ENCODE peak calls at places on chromosomes 3 and 15, in four cellular contexts. One of them, this sample, is unnamed. For H3K4me1, the result is how much of the 10 kb centered on the place peaks cover.

GRCh38 chr3:138186803-138187295 is 252 bp upstream of the ARMC8 start:
- DNase-seq in lung: peak
- DNase-seq in effector memory CD4-positive, alpha-beta T cell: peak
- DNase-seq in neuronal stem cell: no peak
- DNase-seq in this sample: peak

GRCh38 chr3:39147711-39148115 is 5.7 kb downstream of the CSRNP1 start:
- DNase-seq in lung: no peak
- DNase-seq in effector memory CD4-positive, alpha-beta T cell: no peak
- DNase-seq in neuronal stem cell: no peak
- DNase-seq in this sample: peak

GRCh38 chr3:15982667-15983145 is 184.9 kb upstream of the ANKRD28 start:
- DNase-seq in lung: no peak
- DNase-seq in effector memory CD4-positive, alpha-beta T cell: no peak
- DNase-seq in neuronal stem cell: peak
- DNase-seq in this sample: peak

GRCh38 chr15:67097893-67098740 is 32.7 kb downstream of the SMAD3 start:
- DNase-seq in lung: no peak
- DNase-seq in effector memory CD4-positive, alpha-beta T cell: no peak
- DNase-seq in neuronal stem cell: no peak
- DNase-seq in this sample: no peak

GRCh38 chr3:186105543-186105942 is 3.3 kb downstream of the ETV5 start:
- DNase-seq in lung: no peak
- DNase-seq in effector memory CD4-positive, alpha-beta T cell: no peak
- DNase-seq in neuronal stem cell: no peak
- DNase-seq in this sample: no peak

GRCh38 chr3:16884084-16884747 is 539 bp upstream of the PLCL2 start:
- DNase-seq in lung: no peak
- DNase-seq in effector memory CD4-positive, alpha-beta T cell: peak
- DNase-seq in neuronal stem cell: peak
- DNase-seq in this sample: no peak

GRCh38 chr3:63976166-63976861 is 47.0 kb downstream of the PSMD6 start:
- DNase-seq in lung: no peak
- DNase-seq in effector memory CD4-positive, alpha-beta T cell: no peak
- DNase-seq in neuronal stem cell: no peak
- DNase-seq in this sample: no peak

GRCh38 chr15:38699633-38700230 is 135.1 kb upstream of the RASGRP1 start:
- DNase-seq in lung: peak
- DNase-seq in effector memory CD4-positive, alpha-beta T cell: peak
- DNase-seq in neuronal stem cell: peak
- DNase-seq in this sample: peak

GRCh38 chr3:86867990-86868389 is 123.0 kb downstream of the VGLL3 start:
- DNase-seq in lung: no peak
- DNase-seq in effector memory CD4-positive, alpha-beta T cell: no peak
- DNase-seq in neuronal stem cell: no peak
- DNase-seq in this sample: peak

GRCh38 chr15:34436956-34437442 is 609 bp downstream of the GOLGA8A start:
- DNase-seq in lung: no peak
- DNase-seq in effector memory CD4-positive, alpha-beta T cell: peak
- DNase-seq in neuronal stem cell: peak
- DNase-seq in this sample: peak

GRCh38 chr3:73719413-73719831 is 94.7 kb upstream of the PDZRN3 start:
- DNase-seq in lung: no peak
- DNase-seq in effector memory CD4-positive, alpha-beta T cell: no peak
- DNase-seq in neuronal stem cell: no peak
- DNase-seq in this sample: no peak

GRCh38 chr3:53045784-53046170 is at the start of gene SFMBT1:
- DNase-seq in lung: peak
- DNase-seq in effector memory CD4-positive, alpha-beta T cell: peak
- DNase-seq in neuronal stem cell: peak
- DNase-seq in this sample: peak

GRCh38 chr3:190617185-190617584 is 103.3 kb downstream of the IL1RAP start:
- DNase-seq in lung: peak
- DNase-seq in effector memory CD4-positive, alpha-beta T cell: no peak
- DNase-seq in neuronal stem cell: peak
- DNase-seq in this sample: no peak

GRCh38 chr15:40386480-40386879 is 4.0 kb downstream of the KNSTRN start:
- DNase-seq in lung: no peak
- DNase-seq in effector memory CD4-positive, alpha-beta T cell: no peak
- DNase-seq in neuronal stem cell: no peak
- DNase-seq in this sample: no peak
- H3K4me3 ChIP-seq in lung: no peak
- H3K4me3 ChIP-seq in effector memory CD4-positive, alpha-beta T cell: no peak
- H3K4me3 ChIP-seq in neuronal stem cell: no peak
- H3K4me3 ChIP-seq in this sample: no peak

DNA sequence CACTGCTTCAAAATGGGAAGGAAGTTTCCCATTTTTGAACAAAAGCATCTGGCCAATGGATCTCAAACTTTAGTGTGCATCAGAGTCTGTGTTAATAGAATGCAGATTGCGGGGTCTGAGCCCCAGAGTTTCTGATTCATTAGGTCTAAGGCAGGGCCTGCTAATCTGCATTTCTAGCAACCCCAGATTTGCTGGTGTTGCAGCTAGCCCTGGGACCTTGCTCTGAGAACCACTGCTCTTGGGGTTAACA is 30.7 kb upstream of the USP3 start:
- DNase-seq in lung: no peak
- DNase-seq in effector memory CD4-positive, alpha-beta T cell: no peak
- DNase-seq in neuronal stem cell: no peak
- DNase-seq in this sample: no peak
- H3K27ac ChIP-seq in lung: peak
- H3K27ac ChIP-seq in effector memory CD4-positive, alpha-beta T cell: peak
- H3K27ac ChIP-seq in neuronal stem cell: no peak
- H3K27ac ChIP-seq in this sample: no peak

GRCh38 chr15:88717342-88718017 is 78.7 kb downstream of the ISG20 start:
- DNase-seq in lung: no peak
- DNase-seq in effector memory CD4-positive, alpha-beta T cell: no peak
- DNase-seq in neuronal stem cell: no peak
- DNase-seq in this sample: no peak
- H3K4me1 ChIP-seq in lung: under half
- H3K4me1 ChIP-seq in effector memory CD4-positive, alpha-beta T cell: under half
- H3K4me1 ChIP-seq in neuronal stem cell: under half
- H3K4me1 ChIP-seq in this sample: under half

DNA sequence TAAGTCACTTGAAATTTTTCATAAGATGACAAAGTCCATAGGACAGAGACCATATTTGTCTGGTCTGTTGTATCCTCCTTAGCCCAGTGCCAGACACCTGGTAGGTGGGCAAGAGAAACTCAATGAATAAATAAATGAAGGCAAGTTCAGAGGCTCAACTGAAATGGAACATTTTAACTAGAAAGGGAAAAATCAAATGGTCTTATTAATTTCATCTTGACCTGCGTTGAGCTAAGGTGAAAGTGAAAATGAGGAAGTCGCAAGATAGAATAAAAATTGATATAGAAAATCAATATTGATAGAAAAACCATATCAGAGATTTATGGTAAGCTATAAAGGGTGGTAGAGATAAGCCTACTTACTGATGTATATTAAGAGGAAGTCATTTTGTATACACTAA is 3.0 kb downstream of the NFKBIZ start:
- DNase-seq in lung: no peak
- DNase-seq in effector memory CD4-positive, alpha-beta T cell: no peak
- DNase-seq in neuronal stem cell: no peak
- DNase-seq in this sample: no peak
- H3K4me3 ChIP-seq in lung: no peak
- H3K4me3 ChIP-seq in effector memory CD4-positive, alpha-beta T cell: peak
- H3K4me3 ChIP-seq in neuronal stem cell: no peak
- H3K4me3 ChIP-seq in this sample: no peak

GRCh38 chr15:75152382-75153079 is 49.2 kb upstream of the C15orf39 start:
- DNase-seq in lung: no peak
- DNase-seq in effector memory CD4-positive, alpha-beta T cell: no peak
- DNase-seq in neuronal stem cell: no peak
- DNase-seq in this sample: no peak

GRCh38 chr15:75148293-75148692 is 53.4 kb upstream of the C15orf39 start:
- DNase-seq in lung: no peak
- DNase-seq in effector memory CD4-positive, alpha-beta T cell: no peak
- DNase-seq in neuronal stem cell: no peak
- DNase-seq in this sample: no peak

GRCh38 chr15:75153084-75153483 is 48.6 kb upstream of the C15orf39 start:
- DNase-seq in lung: peak
- DNase-seq in effector memory CD4-positive, alpha-beta T cell: no peak
- DNase-seq in neuronal stem cell: no peak
- DNase-seq in this sample: peak

GRCh38 chr15:75151214-75152128 is 50.2 kb upstream of the C15orf39 start:
- DNase-seq in lung: no peak
- DNase-seq in effector memory CD4-positive, alpha-beta T cell: no peak
- DNase-seq in neuronal stem cell: no peak
- DNase-seq in this sample: peak

GRCh38 chr15:75149911-75150709 is 51.6 kb upstream of the C15orf39 start:
- DNase-seq in lung: no peak
- DNase-seq in effector memory CD4-positive, alpha-beta T cell: no peak
- DNase-seq in neuronal stem cell: no peak
- DNase-seq in this sample: peak
- H3K27ac ChIP-seq in lung: no peak
- H3K27ac ChIP-seq in effector memory CD4-positive, alpha-beta T cell: no peak
- H3K27ac ChIP-seq in neuronal stem cell: no peak
- H3K27ac ChIP-seq in this sample: no peak

DNA sequence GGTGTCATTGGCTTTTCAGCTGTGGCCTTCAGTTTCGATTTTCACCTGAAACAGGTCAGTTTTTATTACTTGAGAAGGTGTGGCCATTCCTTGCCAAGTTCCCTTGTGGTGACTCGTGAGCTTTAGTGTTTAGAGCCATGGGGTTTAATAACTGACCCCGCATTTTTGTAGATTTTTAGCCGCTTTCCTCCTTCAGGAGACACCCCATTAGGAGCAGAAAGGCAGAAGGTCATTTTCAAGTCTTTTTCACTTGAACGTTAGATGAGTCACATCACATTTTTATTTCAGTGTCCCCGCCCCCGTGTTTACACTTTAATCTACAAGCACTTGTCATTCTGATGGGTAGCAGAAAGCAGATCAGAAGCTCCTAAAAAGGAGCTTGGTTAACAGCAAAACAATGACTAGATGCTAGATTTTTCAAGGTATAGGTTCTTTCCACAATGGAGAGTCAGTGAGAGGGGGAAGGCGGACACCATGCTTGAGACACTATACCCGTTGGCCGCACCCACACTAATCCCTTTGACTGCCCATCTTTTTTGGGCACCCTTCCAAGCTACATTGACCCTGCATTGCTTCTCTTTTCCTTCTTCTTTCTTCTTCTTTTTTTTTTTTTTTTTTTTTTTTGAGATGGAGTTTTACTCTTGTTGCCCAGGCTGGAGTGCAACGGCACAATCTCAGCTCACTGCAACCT is 132.7 kb downstream of the GHSR start:
- DNase-seq in lung: peak
- DNase-seq in effector memory CD4-positive, alpha-beta T cell: no peak
- DNase-seq in neuronal stem cell: no peak
- DNase-seq in this sample: no peak
- H3K4me1 ChIP-seq in lung: under half
- H3K4me1 ChIP-seq in effector memory CD4-positive, alpha-beta T cell: under half
- H3K4me1 ChIP-seq in neuronal stem cell: under half
- H3K4me1 ChIP-seq in this sample: under half

GRCh38 chr3:177642042-177642441 is 444.8 kb upstream of the TBL1XR1 start:
- DNase-seq in lung: no peak
- DNase-seq in effector memory CD4-positive, alpha-beta T cell: no peak
- DNase-seq in neuronal stem cell: no peak
- DNase-seq in this sample: no peak

GRCh38 chr3:177646749-177647148 is 449.5 kb upstream of the TBL1XR1 start:
- DNase-seq in lung: no peak
- DNase-seq in effector memory CD4-positive, alpha-beta T cell: no peak
- DNase-seq in neuronal stem cell: no peak
- DNase-seq in this sample: no peak

GRCh38 chr3:177641206-177641605 is 443.9 kb upstream of the TBL1XR1 start:
- DNase-seq in lung: no peak
- DNase-seq in effector memory CD4-positive, alpha-beta T cell: no peak
- DNase-seq in neuronal stem cell: no peak
- DNase-seq in this sample: no peak

GRCh38 chr3:177640319-177640997 is 443.2 kb upstream of the TBL1XR1 start:
- DNase-seq in lung: no peak
- DNase-seq in effector memory CD4-positive, alpha-beta T cell: no peak
- DNase-seq in neuronal stem cell: no peak
- DNase-seq in this sample: no peak

DNA sequence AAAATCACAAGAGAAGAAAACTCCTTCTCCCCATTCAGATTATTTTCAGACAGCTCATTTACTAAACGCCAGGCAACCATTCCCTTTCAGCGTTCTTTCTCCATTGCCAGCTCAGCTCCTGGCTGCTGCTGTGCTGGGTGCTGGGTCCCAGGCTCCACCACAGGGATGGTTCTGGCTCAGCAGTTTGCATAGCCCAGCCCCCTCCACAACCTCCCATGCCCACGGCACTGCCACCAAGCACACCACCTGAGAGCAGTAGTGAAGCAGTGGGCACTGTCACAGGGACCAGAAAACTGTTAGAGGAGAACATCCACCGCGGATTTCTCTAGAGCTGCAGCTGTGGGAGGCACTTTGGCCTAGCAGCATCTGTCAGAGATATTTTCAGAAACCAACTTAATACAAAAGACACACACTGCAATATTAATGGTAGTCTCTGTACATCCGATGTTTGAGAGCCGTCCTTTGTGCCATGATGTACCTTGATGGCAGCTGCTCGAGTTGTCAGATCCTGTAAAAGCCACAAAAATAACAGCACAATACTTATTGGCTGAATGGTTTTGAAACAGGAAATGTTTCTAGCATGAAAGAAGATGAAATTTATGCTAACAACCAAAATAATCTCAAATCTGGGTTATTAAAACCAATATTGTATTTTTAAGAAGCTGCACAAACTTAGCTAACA is 445.3 kb upstream of the TBL1XR1 start:
- DNase-seq in lung: no peak
- DNase-seq in effector memory CD4-positive, alpha-beta T cell: no peak
- DNase-seq in neuronal stem cell: no peak
- DNase-seq in this sample: no peak
- H3K4me3 ChIP-seq in lung: no peak
- H3K4me3 ChIP-seq in effector memory CD4-positive, alpha-beta T cell: no peak
- H3K4me3 ChIP-seq in neuronal stem cell: no peak
- H3K4me3 ChIP-seq in this sample: no peak

GRCh38 chr3:189132125-189132744 is 39.5 kb upstream of the TPRG1 start:
- DNase-seq in lung: peak
- DNase-seq in effector memory CD4-positive, alpha-beta T cell: peak
- DNase-seq in neuronal stem cell: no peak
- DNase-seq in this sample: peak
- H3K27ac ChIP-seq in lung: no peak
- H3K27ac ChIP-seq in effector memory CD4-positive, alpha-beta T cell: peak
- H3K27ac ChIP-seq in neuronal stem cell: no peak
- H3K27ac ChIP-seq in this sample: no peak

DNA sequence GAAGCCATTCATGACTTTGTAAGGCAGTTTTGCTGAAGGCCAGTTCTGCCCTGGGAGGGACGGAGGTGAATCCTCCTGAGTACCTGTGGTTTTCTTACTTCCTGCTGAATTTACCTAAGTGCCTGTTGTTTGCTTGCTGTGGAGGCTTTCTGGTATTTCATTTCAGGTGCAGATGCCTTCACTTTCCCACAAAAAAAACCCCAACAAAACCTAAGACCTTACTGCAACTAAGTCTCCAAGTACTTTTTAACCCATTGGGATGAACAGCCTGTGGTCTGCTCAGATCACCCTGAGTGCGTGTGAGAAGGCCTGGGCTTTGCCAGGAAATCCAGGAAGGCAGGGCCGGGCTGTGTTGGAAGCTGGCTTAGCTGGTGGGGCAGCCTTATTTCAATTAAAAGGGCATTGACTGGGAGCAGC is 65.3 kb downstream of the IGF1R start:
- DNase-seq in lung: no peak
- DNase-seq in effector memory CD4-positive, alpha-beta T cell: no peak
- DNase-seq in neuronal stem cell: no peak
- DNase-seq in this sample: no peak
- H3K4me1 ChIP-seq in lung: under half
- H3K4me1 ChIP-seq in effector memory CD4-positive, alpha-beta T cell: under half
- H3K4me1 ChIP-seq in neuronal stem cell: under half
- H3K4me1 ChIP-seq in this sample: under half